ENCODE peak calls at places on chromosomes 12 and 14, in four cellular contexts. Y is pancreas; I is Right ventricle myocardium superior; Z is activated naive CD4-positive, alpha-beta T cell treated with anti-CD3 and anti-CD28 coated beads, Interleukin-2, amount 50 U/mL, for 72 hours. G is an unnamed sample.

GRCh38 chr14:55661029-55661428 is 81.0 kb downstream of the KTN1 start:
- ATAC-seq in Y (no peak), I (peak), Z (no peak), G (no peak)

GRCh38 chr12:109605599-109606228 is 32.1 kb downstream of the MVK start:
- ATAC-seq in Y (no peak), I (no peak), Z (no peak), G (no peak)

GRCh38 chr12:78081590-78082314 is 251.1 kb downstream of the NAV3 start:
- ATAC-seq in Y (no peak), I (no peak), Z (no peak), G (no peak)

GRCh38 chr12:9346866-9347327 is 138.7 kb upstream of the PZP start:
- ATAC-seq in Y (no peak), I (no peak), Z (no peak), G (no peak)

GRCh38 chr12:32589165-32589891 is 89.8 kb upstream of the DNM1L start:
- ATAC-seq in Y (peak), I (no peak), Z (peak), G (no peak)

GRCh38 chr14:67417633-67418032 is 5.7 kb upstream of the PLEK2 start:
- ATAC-seq in Y (no peak), I (no peak), Z (no peak), G (no peak)

GRCh38 chr12:19575307-19576243 is 136.3 kb downstream of the AEBP2 start:
- ATAC-seq in Y (peak), I (peak), Z (no peak), G (peak)

GRCh38 chr12:75954076-75954475 is 77.5 kb downstream of the PHLDA1 start:
- ATAC-seq in Y (peak), I (peak), Z (no peak), G (no peak)

GRCh38 chr12:70553391-70553859 is 83.8 kb downstream of the PTPRB start:
- ATAC-seq in Y (no peak), I (no peak), Z (no peak), G (no peak)

G was measured in gastroesophageal sphincter.